ENCODE peak calls at places on chromosomes 3 and 15, in nine cellular contexts. N, P, H, U, X, K, O, I and Q are unnamed samples. For H3K36me3, the result is how much of the 10 kb centered on the place peaks cover.

GRCh38 chr15:31477301-31477700 is 150.7 kb downstream of the KLF13 start:
- DNase-seq in N (no peak), P (no peak), H (no peak), U (no peak), X (no peak), K (no peak), O (no peak), I (no peak), Q (peak)

GRCh38 chr15:29835301-29835700 is 13.0 kb upstream of the TJP1 start:
- DNase-seq in N (no peak), P (no peak), H (no peak), U (no peak), X (peak), K (peak), O (peak), I (no peak), Q (no peak)

GRCh38 chr3:195807681-195808121 is 4.0 kb downstream of the MUC4 start:
- DNase-seq in N (no peak), P (no peak), H (no peak), U (no peak), X (no peak), K (no peak), O (no peak), I (no peak), Q (no peak)

GRCh38 chr3:37765591-37766219 is 96.0 kb upstream of the CTDSPL start:
- DNase-seq in N (peak), P (peak), H (no peak), U (peak), X (peak), K (peak), O (no peak), I (no peak), Q (no peak)

GRCh38 chr3:107684431-107684925 is 161.7 kb downstream of the BBX start:
- DNase-seq in N (no peak), P (no peak), H (no peak), U (no peak), X (no peak), K (no peak), O (no peak), I (no peak), Q (no peak)

GRCh38 chr3:9290556-9290955 is 41.1 kb upstream of the SRGAP3 start:
- DNase-seq in N (no peak), P (no peak), H (no peak), U (no peak), X (no peak), K (no peak), O (no peak), I (no peak), Q (no peak)

GRCh38 chr15:33013827-33014445 is 180.6 kb downstream of the FMN1 start:
- DNase-seq in N (no peak), P (no peak), H (no peak), U (no peak), X (peak), K (no peak), O (peak), I (no peak), Q (no peak)

GRCh38 chr3:61637088-61638051 is 76.0 kb downstream of the PTPRG start:
- DNase-seq in N (peak), P (peak), H (peak), U (no peak), X (peak), K (peak), O (no peak), I (no peak), Q (peak)

GRCh38 chr3:39140341-39140971 is 12.9 kb downstream of the CSRNP1 start:
- DNase-seq in N (no peak), P (no peak), H (no peak), U (no peak), X (no peak), K (no peak), O (peak), I (no peak), Q (peak)

GRCh38 chr3:181739628-181740027 is 27.9 kb downstream of the SOX2 start:
- DNase-seq in N (no peak), P (no peak), H (no peak), U (no peak), X (no peak), K (no peak), O (peak), I (no peak), Q (no peak)

GRCh38 chr3:52388348-52388821 is 56.5 kb downstream of the SEMA3G start:
- DNase-seq in N (no peak), P (no peak), H (no peak), U (no peak), X (no peak), K (no peak), O (no peak), I (no peak), Q (no peak)

GRCh38 chr15:63950911-63951481 is 95.3 kb downstream of the DAPK2 start:
- DNase-seq in N (no peak), P (no peak), H (no peak), U (no peak), X (peak), K (no peak), O (peak), I (no peak), Q (no peak)

GRCh38 chr3:187946031-187946691 is 200.9 kb upstream of the BCL6 start:
- DNase-seq in N (no peak), P (no peak), H (no peak), U (no peak), X (peak), K (no peak), O (no peak), I (no peak), Q (no peak)

GRCh38 chr3:100023150-100023549 is 91.2 kb downstream of the FILIP1L start:
- DNase-seq in N (no peak), P (no peak), H (no peak), U (no peak), X (no peak), K (no peak), O (peak), I (no peak), Q (no peak)

GRCh38 chr15:62896969-62897486 is 145.5 kb upstream of the TPM1 start:
- DNase-seq in N (peak), P (peak), H (peak), U (peak), X (peak), K (peak), O (peak), I (peak), Q (peak)

GRCh38 chr3:112117826-112118571 is 15.0 kb downstream of the GCSAM start:
- DNase-seq in N (no peak), P (no peak), H (no peak), U (peak), X (no peak), K (no peak), O (no peak), I (peak), Q (peak)

GRCh38 chr3:168813261-168813660 is 717.5 kb upstream of the GOLIM4 start:
- DNase-seq in N (no peak), P (no peak), H (no peak), U (no peak), X (no peak), K (no peak), O (no peak), I (no peak), Q (no peak)

GRCh38 chr15:52326758-52327157 is 31.2 kb upstream of the MYO5C start:
- DNase-seq in N (no peak), P (no peak), H (no peak), U (no peak), X (no peak), K (no peak), O (no peak), I (no peak), Q (no peak)

GRCh38 chr3:117281371-117281770 is 571.8 kb downstream of the TUSC7 start:
- DNase-seq in N (no peak), P (no peak), H (no peak), U (no peak), X (no peak), K (no peak), O (no peak), I (no peak), Q (no peak)

GRCh38 chr3:12780776-12781175 is 15.7 kb upstream of the CAND2 start:
- DNase-seq in N (no peak), P (no peak), H (no peak), U (no peak), X (no peak), K (no peak), O (no peak), I (no peak), Q (no peak)

GRCh38 chr3:100389025-100389424 is 11.9 kb downstream of the TOMM70 start:
- DNase-seq in N (no peak), P (no peak), H (no peak), U (no peak), X (no peak), K (no peak), O (no peak), I (no peak), Q (no peak)

GRCh38 chr3:171358171-171358890 is 101.9 kb downstream of the TNIK start:
- DNase-seq in N (no peak), P (no peak), H (no peak), U (no peak), X (no peak), K (no peak), O (peak), I (no peak), Q (no peak)

GRCh38 chr3:105688821-105689220 is 180.0 kb downstream of the CBLB start:
- DNase-seq in N (no peak), P (no peak), H (no peak), U (no peak), X (no peak), K (no peak), O (no peak), I (no peak), Q (no peak)

GRCh38 chr15:56917652-56918045 is 795 bp upstream of the TCF12 start:
- DNase-seq in N (peak), P (peak), H (peak), U (no peak), X (no peak), K (no peak), O (no peak), I (no peak), Q (no peak)

GRCh38 chr3:66261318-66261717 is 40.5 kb downstream of the SLC25A26 start:
- DNase-seq in N (no peak), P (no peak), H (no peak), U (no peak), X (peak), K (no peak), O (no peak), I (no peak), Q (no peak)

GRCh38 chr3:14521611-14522010 is 18.5 kb downstream of the GRIP2 start:
- DNase-seq in N (no peak), P (no peak), H (peak), U (no peak), X (no peak), K (no peak), O (no peak), I (peak), Q (no peak)

GRCh38 chr3:32733631-32734229 is 48.7 kb downstream of the CNOT10 start:
- DNase-seq in N (peak), P (no peak), H (no peak), U (no peak), X (peak), K (no peak), O (peak), I (no peak), Q (no peak)

GRCh38 chr15:78064544-78064943 is 13.0 kb downstream of the TBC1D2B start:
- DNase-seq in N (no peak), P (peak), H (no peak), U (no peak), X (no peak), K (no peak), O (no peak), I (no peak), Q (no peak)

GRCh38 chr3:13557926-13558325 is 9.0 kb downstream of the FBLN2 start:
- DNase-seq in N (no peak), P (no peak), H (peak), U (no peak), X (no peak), K (no peak), O (no peak), I (peak), Q (no peak)

GRCh38 chr3:130291148-130291547 is 54.3 kb upstream of the COL6A5 start:
- DNase-seq in N (no peak), P (no peak), H (no peak), U (no peak), X (no peak), K (no peak), O (no peak), I (no peak), Q (no peak)

GRCh38 chr3:123749716-123750115 is 134.4 kb downstream of the MYLK start:
- DNase-seq in N (no peak), P (no peak), H (no peak), U (no peak), X (peak), K (no peak), O (peak), I (no peak), Q (no peak)

GRCh38 chr15:58574612-58575011 is 142.8 kb downstream of the LIPC start:
- DNase-seq in N (peak), P (no peak), H (no peak), U (no peak), X (no peak), K (no peak), O (no peak), I (no peak), Q (peak)

GRCh38 chr15:70474682-70475438 is 288.5 kb downstream of the UACA start:
- DNase-seq in N (no peak), P (peak), H (peak), U (peak), X (peak), K (peak), O (peak), I (peak), Q (peak)

GRCh38 chr15:70327328-70328136 is 229.8 kb upstream of the TLE3 start:
- DNase-seq in N (no peak), P (no peak), H (no peak), U (no peak), X (peak), K (no peak), O (no peak), I (no peak), Q (no peak)

GRCh38 chr3:20669184-20669583 is 483.2 kb upstream of the SGO1 start:
- DNase-seq in N (no peak), P (no peak), H (no peak), U (no peak), X (no peak), K (peak), O (no peak), I (peak), Q (no peak)

GRCh38 chr3:33170531-33170930 is 48.1 kb downstream of the SUSD5 start:
- DNase-seq in N (no peak), P (no peak), H (no peak), U (no peak), X (no peak), K (no peak), O (no peak), I (no peak), Q (no peak)

GRCh38 chr3:132292062-132292461 is 25.1 kb upstream of the ACP3 start:
- DNase-seq in N (no peak), P (no peak), H (no peak), U (no peak), X (no peak), K (no peak), O (no peak), I (no peak), Q (no peak)

GRCh38 chr3:4119119-4119518 is 184.1 kb upstream of the SETMAR start:
- DNase-seq in N (no peak), P (no peak), H (no peak), U (no peak), X (no peak), K (no peak), O (no peak), I (no peak), Q (no peak)

GRCh38 chr15:35740761-35741160 is 194.8 kb upstream of the DPH6 start:
- DNase-seq in N (no peak), P (no peak), H (no peak), U (no peak), X (peak), K (no peak), O (no peak), I (no peak), Q (no peak)

GRCh38 chr15:92968926-92969664 is 69.0 kb downstream of the CHD2 start:
- DNase-seq in N (no peak), P (no peak), H (no peak), U (no peak), X (no peak), K (no peak), O (no peak), I (no peak), Q (no peak)
- TF ChIP-seq CTCF in N (no peak), P (no peak), H (no peak), U (peak), X (peak), K (no peak), O (peak), I (no peak), Q (no peak)

GRCh38 chr3:142418926-142419592 is 28.8 kb downstream of the XRN1 start:
- DNase-seq in N (no peak), P (no peak), H (no peak), U (no peak), X (no peak), K (no peak), O (no peak), I (no peak), Q (no peak)
- H3K36me3 ChIP-seq in N (under half), P (under half), H (under half), U (under half), X (under half), K (under half), O (under half), I (half or more), Q (under half)

GRCh38 chr3:71310595-71311319 is 272.8 kb downstream of the FOXP1 start:
- DNase-seq in N (peak), P (peak), H (peak), U (peak), X (peak), K (peak), O (no peak), I (peak), Q (no peak)
- TF ChIP-seq CTCF in N (no peak), P (no peak), H (no peak), U (peak), X (peak), K (peak), O (peak), I (no peak), Q (no peak)

GRCh38 chr3:42635111-42635510 is 18.4 kb upstream of the ZBTB47 start:
- DNase-seq in N (no peak), P (no peak), H (no peak), U (no peak), X (no peak), K (no peak), O (peak), I (no peak), Q (no peak)
- H3K36me3 ChIP-seq in N (under half), P (under half), H (under half), U (half or more), X (half or more), K (under half), O (half or more), I (half or more), Q (under half)

DNA sequence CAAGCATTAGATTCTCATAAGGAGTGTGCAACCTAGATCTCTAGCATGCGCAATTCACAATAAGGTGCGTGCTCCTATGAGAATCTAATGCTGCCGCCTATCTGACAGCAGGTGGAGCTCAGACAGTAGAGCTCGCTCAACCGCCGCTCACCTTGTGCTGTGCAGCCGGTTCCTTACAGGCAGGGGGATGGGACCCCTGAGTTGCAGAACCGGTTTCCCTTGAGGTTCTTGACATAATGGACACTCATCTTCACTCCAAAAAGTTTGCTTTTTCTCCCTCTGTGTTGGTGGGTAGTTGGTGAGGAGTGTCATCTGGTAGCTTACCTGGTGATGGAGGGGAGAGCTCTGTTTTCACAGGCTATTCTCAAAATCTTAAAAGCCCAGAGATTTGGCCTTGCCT is 324.0 kb upstream of the TBL1XR1 start:
- DNase-seq in N (peak), P (no peak), H (no peak), U (no peak), X (no peak), K (no peak), O (peak), I (no peak), Q (no peak)
- TF ChIP-seq CTCF in N (peak), P (no peak), H (no peak), U (no peak), X (no peak), K (no peak), O (peak), I (no peak), Q (no peak)

GRCh38 chr3:56778904-56779303 is 22.8 kb downstream of the ARHGEF3 start:
- DNase-seq in N (no peak), P (no peak), H (no peak), U (no peak), X (no peak), K (no peak), O (no peak), I (no peak), Q (no peak)
- H3K36me3 ChIP-seq in N (under half), P (under half), H (under half), U (under half), X (under half), K (under half), O (under half), I (under half), Q (under half)